ENCODE peak calls at places on chromosomes 4 and X, in five cellular contexts. L is hepatocyte, G is psoas muscle, V is mesothelial cell of epicardium, T is Panc1. E is an unnamed sample.

GRCh38 chr4:143362392-143363046 is 25.8 kb downstream of the GAB1 start:
- DNase-seq in L (no peak), G (no peak), V (no peak), T (no peak), E (no peak)

GRCh38 chr4:20431422-20432014 is 179.8 kb downstream of the SLIT2 start:
- DNase-seq in L (peak; percentile 13), G (no peak), V (no peak), T (no peak), E (no peak)

GRCh38 chr4:182764137-182764536 is 153.0 kb downstream of the DCTD start:
- DNase-seq in L (peak; percentile 57), G (no peak), V (no peak), T (no peak), E (no peak)

GRCh38 chr4:3520796-3521600 is 11.2 kb downstream of the LRPAP1 start:
- DNase-seq in L (no peak), G (peak; percentile 56), V (no peak), T (no peak), E (peak; percentile 67)

GRCh38 chr4:15855804-15856475 is 77.8 kb downstream of the CD38 start:
- DNase-seq in L (no peak), G (peak; percentile 63), V (no peak), T (no peak), E (no peak)

GRCh38 chr4:80138556-80139538 is 58.5 kb upstream of the PRDM8 start:
- DNase-seq in L (no peak), G (peak; percentile 17), V (no peak), T (no peak), E (no peak)

GRCh38 chrX:28649541-28649940 is 62.3 kb downstream of the IL1RAPL1 start:
- DNase-seq in L (no peak), G (no peak), V (no peak), T (no peak), E (no peak)

GRCh38 chr4:153174821-153175567 is 29.2 kb upstream of the TRIM2 start:
- DNase-seq in L (no peak), G (no peak), V (no peak), T (no peak), E (no peak)

GRCh38 chrX:155434906-155435743 is 23.3 kb downstream of the F8A3 start:
- DNase-seq in L (no peak), G (peak; percentile 56), V (no peak), T (no peak), E (peak; percentile 18)

GRCh38 chr4:70902577-70903281 is 560 bp downstream of the MOB1B start:
- DNase-seq in L (no peak), G (no peak), V (peak; percentile 74), T (no peak), E (no peak)

GRCh38 chr4:22099896-22100295 is 151.3 kb upstream of the KCNIP4 start:
- DNase-seq in L (no peak), G (no peak), V (no peak), T (no peak), E (no peak)

GRCh38 chrX:71913156-71913950 is 2.7 kb downstream of the NHSL2 start:
- DNase-seq in L (no peak), G (no peak), V (no peak), T (no peak), E (no peak)

GRCh38 chrX:24728530-24728929 is 34.8 kb downstream of the POLA1 start:
- DNase-seq in L (no peak), G (no peak), V (no peak), T (no peak), E (peak; percentile 17)

GRCh38 chrX:136488706-136489105 is 959 bp downstream of the BRS3 start:
- DNase-seq in L (no peak), G (no peak), V (no peak), T (no peak), E (no peak)

GRCh38 chr4:169327951-169328350 is 57.2 kb upstream of the SH3RF1 start:
- DNase-seq in L (no peak), G (no peak), V (no peak), T (no peak), E (no peak)
- TF ChIP-seq CTCF in L (no peak), G (no peak), V (no peak), T (no peak), E (no peak)

GRCh38 chrX:148682206-148682605 is 181.8 kb downstream of the AFF2 start:
- DNase-seq in L (no peak), G (no peak), V (no peak), T (no peak), E (no peak)

GRCh38 chrX:148681605-148682004 is 181.2 kb downstream of the AFF2 start:
- DNase-seq in L (no peak), G (no peak), V (no peak), T (no peak), E (no peak)
- TF ChIP-seq CTCF in L (no peak), G (no peak), V (no peak), T (no peak), E (no peak)

DNA sequence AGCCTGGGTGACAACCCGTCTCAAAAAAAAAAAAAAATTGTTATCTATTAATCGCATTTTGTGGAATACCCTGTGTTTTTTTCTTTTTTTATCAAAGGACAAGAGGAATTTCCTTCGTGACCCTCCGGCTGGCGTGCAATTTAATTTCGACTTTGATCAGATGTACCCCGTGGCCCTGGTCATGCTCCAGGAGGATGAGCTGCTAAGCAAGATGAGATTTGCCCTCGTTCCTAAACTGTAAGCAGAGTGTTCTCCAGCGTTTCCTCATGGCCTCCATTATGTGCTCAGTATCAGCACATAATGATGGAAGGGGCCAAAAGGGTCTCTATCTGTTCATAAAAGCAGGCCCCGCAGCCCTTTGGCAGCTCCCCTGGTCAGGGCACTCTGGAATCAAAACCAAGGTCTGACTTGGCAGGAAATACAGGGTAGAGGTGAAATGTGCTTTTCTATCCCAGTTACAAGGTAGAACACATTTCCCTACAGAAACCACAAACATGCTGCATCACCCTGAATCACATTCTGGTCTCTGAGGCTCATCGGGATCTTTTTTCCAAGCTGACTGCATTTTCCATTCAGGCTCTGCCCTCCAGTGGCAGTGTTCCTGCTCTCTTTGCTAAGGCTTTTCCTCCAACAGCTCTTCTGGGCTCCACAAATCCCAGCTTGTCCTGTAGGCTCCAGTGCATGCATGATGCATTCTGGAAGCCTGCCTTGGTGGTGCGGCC is 24.4 kb downstream of the SYAP1 start:
- DNase-seq in L (no peak), G (no peak), V (no peak), T (no peak), E (no peak)
- TF ChIP-seq CTCF in L (no peak), G (no peak), V (no peak), T (no peak), E (no peak)

GRCh38 chrX:70669120-70669519 is 224.5 kb downstream of the DLG3 start:
- DNase-seq in L (peak; percentile 5), G (no peak), V (no peak), T (no peak), E (no peak)

DNA sequence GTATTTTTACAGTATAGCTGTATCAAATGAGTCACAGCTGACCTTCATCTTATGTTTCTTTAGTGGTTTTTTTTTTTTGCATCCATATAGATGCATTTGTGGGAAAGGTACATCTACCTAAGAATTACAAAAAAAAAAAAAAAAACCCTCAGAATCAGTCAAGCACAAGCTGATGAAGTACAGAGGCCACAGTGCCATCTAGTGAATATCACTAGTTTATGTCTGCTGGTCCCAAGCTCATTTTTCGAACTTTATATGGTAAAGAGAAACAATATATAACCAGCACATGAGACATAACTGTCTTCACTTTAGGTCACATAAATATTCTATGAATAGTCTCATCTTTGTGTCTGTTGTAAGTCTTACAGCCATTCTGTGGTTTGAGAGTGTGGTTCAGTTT is 220.1 kb downstream of the DLG3 start:
- DNase-seq in L (peak; percentile 35), G (no peak), V (no peak), T (no peak), E (peak; percentile 12)
- TF ChIP-seq CTCF in L (peak; percentile 48), G (no peak), V (no peak), T (peak; percentile 49), E (no peak)

GRCh38 chr4:184364100-184364921 is 110.0 kb downstream of the IRF2 start:
- DNase-seq in L (no peak), G (no peak), V (no peak), T (no peak), E (no peak)
- TF ChIP-seq CTCF in L (no peak), G (no peak), V (no peak), T (no peak), E (no peak)

DNA sequence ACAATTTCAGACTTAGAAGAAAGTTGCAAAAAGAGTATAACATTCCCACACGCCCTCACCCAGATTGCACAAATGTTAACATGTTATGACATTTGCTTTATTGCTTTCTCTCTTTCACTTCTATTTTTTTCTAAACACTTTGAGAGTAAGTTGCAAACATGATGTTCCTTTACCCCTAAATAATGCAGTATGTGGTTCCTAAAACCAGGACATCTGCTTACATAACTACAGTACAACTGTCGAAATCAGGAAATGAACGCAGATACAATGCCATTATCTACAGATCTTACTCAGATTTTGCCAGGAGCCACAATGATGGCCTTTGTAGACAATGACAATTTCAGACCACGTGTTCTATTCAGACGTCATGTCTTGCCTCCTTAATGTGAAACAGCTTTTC is 22.4 kb downstream of the SH3TC1 start:
- DNase-seq in L (no peak), G (no peak), V (no peak), T (no peak), E (no peak)
- TF ChIP-seq CTCF in L (no peak), G (no peak), V (no peak), T (no peak), E (no peak)

DNA sequence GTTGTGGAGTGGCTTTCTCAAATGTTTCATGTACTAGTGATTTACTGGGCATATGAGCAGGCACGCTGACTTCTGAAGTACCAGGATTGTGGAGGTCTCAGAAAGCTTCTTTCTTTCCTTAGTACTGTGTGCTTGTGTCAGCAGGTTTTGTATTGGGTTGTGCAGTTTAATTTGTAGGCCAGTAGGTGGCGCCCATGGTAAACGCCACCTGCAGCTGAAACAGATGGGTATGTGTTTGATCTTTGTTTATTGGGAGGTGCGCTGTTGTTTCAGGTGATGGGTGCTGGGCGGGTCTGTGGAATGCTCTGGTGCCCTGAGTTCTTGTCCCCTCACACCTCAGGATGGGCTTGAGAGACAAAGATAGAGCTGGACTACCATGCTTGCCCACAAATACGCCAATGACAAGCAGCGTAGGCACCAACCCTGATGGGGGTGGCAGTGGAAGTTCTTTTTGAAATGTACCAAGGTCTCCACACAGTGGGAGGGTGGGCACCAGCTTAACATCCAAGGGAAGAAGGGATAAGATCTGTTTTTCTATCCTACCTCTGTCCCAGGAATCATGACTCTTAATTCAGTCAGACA is 141.5 kb downstream of the RPS6KA6 start:
- DNase-seq in L (peak; percentile 26), G (no peak), V (no peak), T (peak; percentile 12), E (peak; percentile 19)
- TF ChIP-seq CTCF in L (peak; percentile 58), G (peak; percentile 50), V (peak; percentile 64), T (peak; percentile 83), E (peak; percentile 70)

E was measured in pancreas.